ENCODE peak calls at places on chromosomes 6 and 20, in ten cellular contexts. I, T, A, D, Q, O, J, E, R and Y are unnamed samples.

GRCh38 chr20:43994486-43995100 is 79.9 kb downstream of the TOX2 start:
- DNase-seq in T (no peak), O (no peak), E (no peak), D (no peak), J (no peak), A (no peak), Q (peak), I (no peak), R (no peak), Y (no peak)

GRCh38 chr6:102670756-102671155 is 1277.2 kb downstream of the GRIK2 start:
- DNase-seq in J (no peak), A (no peak), D (no peak), Q (no peak), I (no peak), R (no peak), T (no peak), E (no peak), O (no peak), Y (no peak)

GRCh38 chr6:100257661-100258395 is 206.9 kb downstream of the SIM1 start:
- DNase-seq in I (peak), A (no peak), Q (peak), O (peak), T (no peak), D (no peak), J (peak), R (peak), E (peak), Y (peak)

GRCh38 chr20:62159835-62160234 is 16.3 kb downstream of the SS18L1 start:
- DNase-seq in Q (peak), A (no peak), D (no peak), I (no peak), R (peak), O (no peak), T (peak), E (no peak), J (no peak), Y (peak)

GRCh38 chr6:149273318-149273717 is 44.2 kb upstream of the TAB2 start:
- DNase-seq in Q (no peak), D (no peak), I (no peak), J (peak), O (no peak), A (no peak), T (no peak), E (no peak), R (no peak), Y (no peak)

GRCh38 chr6:80637312-80637711 is 530.8 kb downstream of the BCKDHB start:
- DNase-seq in A (no peak), R (no peak), E (no peak), J (peak), D (no peak), O (no peak), I (no peak), T (no peak), Q (peak), Y (no peak)

GRCh38 chr6:55913213-55914195 is 38.1 kb upstream of the BMP5 start:
- DNase-seq in I (no peak), E (no peak), R (no peak), T (no peak), D (no peak), Q (peak), J (peak), O (peak), A (no peak), Y (no peak)

GRCh38 chr6:150565945-150566344 is 33.7 kb upstream of the PLEKHG1 start:
- DNase-seq in O (no peak), Q (no peak), A (no peak), J (no peak), T (no peak), I (no peak), R (no peak), D (no peak), E (no peak), Y (no peak)

GRCh38 chr6:5095236-5095635 is 10.1 kb downstream of the PPP1R3G start:
- DNase-seq in A (no peak), J (no peak), Q (peak), R (no peak), O (no peak), T (no peak), E (no peak), D (no peak), I (no peak), Y (peak)

GRCh38 chr6:56749632-56750151 is 107.0 kb upstream of the DST start:
- DNase-seq in I (no peak), T (no peak), D (no peak), J (no peak), E (no peak), O (no peak), R (peak), Q (peak), A (no peak), Y (peak)

GRCh38 chr20:12056836-12057235 is 139.1 kb downstream of the BTBD3 start:
- DNase-seq in Q (no peak), O (no peak), T (no peak), A (no peak), D (no peak), I (no peak), E (no peak), R (no peak), J (no peak), Y (no peak)

GRCh38 chr6:27392623-27393022 is 4.1 kb downstream of the ZNF391 start:
- DNase-seq in R (no peak), I (no peak), D (no peak), Q (no peak), T (no peak), O (no peak), J (no peak), E (no peak), A (no peak), Y (no peak)

GRCh38 chr6:116884530-116884929 is 7.5 kb downstream of the RFX6 start:
- DNase-seq in Q (no peak), E (no peak), R (no peak), A (no peak), J (no peak), I (no peak), T (no peak), O (no peak), D (no peak), Y (no peak)

GRCh38 chr6:55778704-55779103 is 96.7 kb downstream of the BMP5 start:
- DNase-seq in A (no peak), T (no peak), R (no peak), O (no peak), I (no peak), Q (no peak), J (no peak), E (no peak), D (no peak), Y (no peak)

GRCh38 chr20:15895560-15896084 is 677.6 kb downstream of the KIF16B start:
- DNase-seq in A (no peak), D (no peak), O (no peak), I (no peak), R (no peak), E (no peak), Q (no peak), T (no peak), J (no peak), Y (no peak)

GRCh38 chr6:36911946-36912555 is 26.3 kb downstream of the C6orf89 start:
- DNase-seq in Q (no peak), O (no peak), J (peak), I (no peak), E (no peak), A (no peak), R (no peak), D (peak), T (no peak), Y (no peak)

GRCh38 chr6:143838395-143838794 is 4.7 kb upstream of the LTV1 start:
- DNase-seq in E (no peak), O (no peak), T (no peak), I (no peak), D (no peak), R (no peak), Q (no peak), J (no peak), A (no peak), Y (no peak)